ENCODE peak calls at places on chromosomes 7 and 10, in ten cellular contexts. J is RWPE1, V is neural crest cell, E is mammary epithelial cell, N is mesothelial cell of epicardium, M is suprapubic skin, Y is hepatocyte, W is foreskin fibroblast, F is cardiac muscle cell, B is GM20000. A is an unnamed sample.

GRCh38 chr10:86756511-86757109 is at the start of gene BMPR1A:
- DNase-seq in W (no peak), J (no peak), M (peak; percentile 87), V (peak; percentile 96), F (peak; percentile 64), N (no peak), B (peak; percentile 56), E (peak; percentile 20), Y (peak; percentile 67), A (peak; percentile 43)

GRCh38 chr10:107163904-107164861 is at the start of gene SORCS1:
- DNase-seq in B (no peak), V (peak; percentile 50), N (peak; percentile 45), J (no peak), M (no peak), W (peak; percentile 9), Y (peak; percentile 77), E (no peak), F (peak; percentile 85), A (no peak)

GRCh38 chr10:79342295-79342761 is 4.9 kb upstream of the PPIF start:
- DNase-seq in V (no peak), B (no peak), F (no peak), Y (no peak), M (peak; percentile 44), N (no peak), W (no peak), J (no peak), E (no peak), A (no peak)

GRCh38 chr7:155453296-155454182 is 4.4 kb upstream of the EN2 start:
- DNase-seq in N (no peak), E (no peak), B (no peak), M (no peak), F (no peak), V (no peak), Y (no peak), J (no peak), W (no peak), A (no peak)

GRCh38 chr10:73922007-73922863 is 11.3 kb downstream of the PLAU start:
- DNase-seq in M (no peak), N (no peak), B (peak; percentile 58), E (no peak), J (no peak), F (no peak), W (no peak), Y (no peak), V (no peak), A (no peak)

GRCh38 chr10:24691113-24691512 is 32.6 kb downstream of the ARHGAP21 start:
- DNase-seq in E (no peak), N (no peak), W (peak; percentile 30), V (no peak), J (no peak), Y (no peak), M (no peak), F (no peak), B (no peak), A (no peak)

GRCh38 chr7:71298378-71298777 is 166.4 kb downstream of the GALNT17 start:
- DNase-seq in M (no peak), V (no peak), Y (no peak), N (no peak), E (no peak), F (no peak), W (no peak), J (no peak), B (no peak), A (no peak)

GRCh38 chr7:21044384-21044783 is 257.7 kb upstream of the SP8 start:
- DNase-seq in N (no peak), W (no peak), J (peak; percentile 10), B (no peak), E (no peak), M (no peak), V (no peak), F (no peak), Y (no peak), A (no peak)

GRCh38 chr10:29555746-29556481 is 78.9 kb downstream of the SVIL start:
- DNase-seq in V (peak; percentile 17), B (no peak), F (peak; percentile 31), W (peak; percentile 74), Y (no peak), J (no peak), M (no peak), E (peak; percentile 63), N (no peak), A (no peak)

GRCh38 chr10:103394180-103394579 is 2.1 kb downstream of the ATP5MK start:
- DNase-seq in Y (no peak), J (no peak), V (no peak), B (no peak), N (no peak), F (no peak), M (no peak), E (no peak), W (no peak), A (no peak)

GRCh38 chr7:74334026-74334425 is 44.8 kb downstream of the CLIP2 start:
- DNase-seq in V (no peak), W (peak; percentile 22), J (no peak), B (no peak), Y (no peak), F (no peak), N (no peak), E (peak; percentile 72), M (no peak), A (peak; percentile 42)

GRCh38 chr10:128047991-128048826 is 78.0 kb downstream of the MKI67 start:
- DNase-seq in V (no peak), Y (peak; percentile 39), W (no peak), B (no peak), F (peak; percentile 68), N (no peak), E (peak; percentile 88), M (no peak), J (peak; percentile 89), A (no peak)

GRCh38 chr7:116552616-116553015 is 27.8 kb downstream of the CAV1 start:
- DNase-seq in N (no peak), V (no peak), W (no peak), M (no peak), F (no peak), E (peak; percentile 76), B (no peak), J (peak; percentile 62), Y (no peak), A (no peak)

GRCh38 chr7:157253850-157254249 is 83.0 kb upstream of the DNAJB6 start:
- DNase-seq in Y (no peak), V (no peak), B (no peak), W (no peak), M (no peak), E (no peak), J (no peak), N (no peak), F (no peak), A (no peak)

GRCh38 chr7:51080622-51081269 is 235.9 kb downstream of the COBL start:
- DNase-seq in V (no peak), J (no peak), E (no peak), F (no peak), B (no peak), Y (no peak), N (no peak), M (no peak), W (no peak), A (no peak)

GRCh38 chr7:116988363-116988989 is 35.2 kb downstream of the ST7 start:
- DNase-seq in Y (no peak), M (no peak), W (no peak), N (no peak), J (no peak), F (no peak), B (no peak), E (no peak), V (no peak), A (no peak)

GRCh38 chr10:8296090-8296741 is 241.7 kb downstream of the GATA3 start:
- DNase-seq in J (no peak), F (no peak), N (no peak), M (no peak), W (no peak), Y (peak; percentile 38), B (no peak), E (no peak), V (no peak), A (no peak)

GRCh38 chr7:31763548-31763947 is 76.5 kb downstream of the PPP1R17 start:
- DNase-seq in V (no peak), E (no peak), M (no peak), B (no peak), J (no peak), Y (no peak), F (no peak), N (no peak), W (no peak), A (no peak)
- TF ChIP-seq CTCF in V (peak; percentile 49), E (peak; percentile 41), M (no peak), B (peak; percentile 29), J (peak; percentile 17), Y (no peak), F (peak; percentile 20), N (peak; percentile 42), W (peak; percentile 13), A (no peak)

GRCh38 chr10:21533577-21534475 is at the start of gene MLLT10:
- DNase-seq in B (peak; percentile 98), N (peak; percentile 93), Y (peak; percentile 98), M (peak; percentile 93), E (peak; percentile 92), F (peak; percentile 98), J (peak; percentile 81), V (peak; percentile 89), W (peak; percentile 98), A (peak; percentile 88)
- TF ChIP-seq CTCF in B (no peak), N (no peak), Y (no peak), M (peak; percentile 33), E (peak; percentile 15), F (peak; percentile 30), J (no peak), V (peak; percentile 44), W (peak; percentile 24), A (peak; percentile 43)

GRCh38 chr10:75400769-75401568 is 595 bp downstream of the ZNF503 start:
- DNase-seq in F (peak; percentile 67), E (peak; percentile 49), W (peak; percentile 55), N (peak; percentile 47), Y (peak; percentile 86), B (peak; percentile 57), V (peak; percentile 48), M (peak; percentile 85), J (peak; percentile 58), A (no peak)

GRCh38 chr10:75398630-75399460 is 2.7 kb downstream of the ZNF503 start:
- DNase-seq in E (peak; percentile 53), F (peak; percentile 50), W (no peak), M (no peak), Y (peak; percentile 46), J (no peak), B (no peak), N (no peak), V (peak; percentile 35), A (no peak)

GRCh38 chr10:75399461-75400162 is 2.0 kb downstream of the ZNF503 start:
- DNase-seq in J (peak; percentile 79), Y (peak; percentile 89), V (peak; percentile 66), B (peak; percentile 88), N (peak; percentile 63), E (peak; percentile 71), M (peak; percentile 92), W (peak; percentile 69), F (peak; percentile 81), A (no peak)

GRCh38 chr10:75401569-75402485 is at the start of gene ZNF503:
- DNase-seq in M (peak; percentile 99), Y (peak; percentile 98), W (peak; percentile 96), E (peak; percentile 97), N (peak; percentile 95), J (peak; percentile 97), B (peak; percentile 84), V (peak; percentile 87), F (peak; percentile 99), A (peak; percentile 95)

GRCh38 chr10:75400163-75400768 is 1.3 kb downstream of the ZNF503 start:
- DNase-seq in M (no peak), V (no peak), N (no peak), F (peak; percentile 53), J (no peak), B (peak; percentile 61), E (no peak), W (no peak), Y (no peak), A (no peak)
- TF ChIP-seq CTCF in M (no peak), V (no peak), N (no peak), F (no peak), J (peak; percentile 33), B (no peak), E (no peak), W (no peak), Y (no peak), A (no peak)

GRCh38 chr7:144468990-144469732 is 65.7 kb upstream of the NOBOX start:
- DNase-seq in J (no peak), E (no peak), B (no peak), F (no peak), Y (peak; percentile 66), W (no peak), M (no peak), N (no peak), V (no peak), A (no peak)
- TF ChIP-seq CTCF in J (no peak), E (no peak), B (no peak), F (no peak), Y (no peak), W (no peak), M (no peak), N (no peak), V (no peak), A (no peak)